ENCODE peak calls at places on chromosomes 5 and 9, in four cellular contexts. H is IMR-90, L is right atrium auricular region, T is Peyer's patch. C is an unnamed sample.
A peak's percentile ranks its signal among the peaks of the same experiment; 100 is the strongest.

GRCh38 chr9:115202960-115203751 is 85.2 kb upstream of the TNC start:
- DNase-seq in L (no peak), H (peak; percentile 94), T (peak; percentile 53), C (peak; percentile 68)

GRCh38 chr9:128208386-128208785 is 5.2 kb downstream of the DNM1 start:
- DNase-seq in T (no peak), L (no peak), H (no peak), C (no peak)

GRCh38 chr5:173913686-173914321 is 25.7 kb downstream of the CPEB4 start:
- DNase-seq in H (no peak), L (no peak), T (no peak), C (no peak)

GRCh38 chr9:88398016-88398415 is 9.8 kb downstream of the SPIN1 start:
- DNase-seq in L (no peak), H (no peak), T (no peak), C (no peak)

GRCh38 chr5:77643654-77644404 is 5.3 kb upstream of the OTP start:
- DNase-seq in L (no peak), T (no peak), H (no peak), C (no peak)

GRCh38 chr5:43078956-43079355 is 38.8 kb upstream of the ANXA2R start:
- DNase-seq in T (no peak), H (peak; percentile 80), L (no peak), C (no peak)

GRCh38 chr5:168654225-168654624 is 75.1 kb upstream of the PANK3 start:
- DNase-seq in H (peak; percentile 7), L (no peak), T (no peak), C (no peak)

GRCh38 chr5:33829430-33829829 is 62.4 kb downstream of the ADAMTS12 start:
- DNase-seq in H (no peak), L (no peak), T (no peak), C (no peak)

GRCh38 chr5:94103507-94104245 is 362.3 kb upstream of the POU5F2 start:
- DNase-seq in H (peak; percentile 10), L (no peak), T (no peak), C (no peak)

GRCh38 chr9:131174681-131175239 is 49.4 kb downstream of the NUP214 start:
- DNase-seq in L (no peak), T (no peak), H (no peak), C (no peak)

GRCh38 chr9:95192631-95193030 is 124.9 kb downstream of the FANCC start:
- DNase-seq in T (no peak), L (no peak), H (no peak), C (no peak)

GRCh38 chr9:108664309-108665255 is 191.2 kb downstream of the ACTL7B start:
- DNase-seq in H (no peak), L (no peak), T (no peak), C (no peak)

GRCh38 chr5:21397693-21398092 is 1409.7 kb upstream of the CDH18 start:
- DNase-seq in T (no peak), L (no peak), H (no peak), C (no peak)

GRCh38 chr9:15113288-15113687 is 193.7 kb downstream of the TTC39B start:
- DNase-seq in H (no peak), T (no peak), L (no peak), C (no peak)

GRCh38 chr9:127397722-127398647 is 1.0 kb downstream of the SLC2A8 start:
- DNase-seq in T (peak; percentile 76), L (peak; percentile 61), H (peak; percentile 33), C (no peak)

GRCh38 chr9:116027511-116027910 is 126.1 kb upstream of the PAPPA start:
- DNase-seq in T (no peak), H (peak; percentile 92), L (no peak), C (peak; percentile 78)

GRCh38 chr5:67092447-67093023 is 104.1 kb downstream of the CD180 start:
- DNase-seq in T (no peak), H (peak; percentile 27), L (no peak), C (no peak)
- H3K27ac ChIP-seq in T (no peak overlapping the region), H (no peak overlapping the region), L (peak overlapping the region; percentile 56), C (peak overlapping the region; percentile 10)

GRCh38 chr5:106874974-106875373 is 795.8 kb downstream of the EFNA5 start:
- DNase-seq in T (no peak), L (no peak), H (no peak), C (no peak)

GRCh38 chr5:106874531-106874930 is 796.2 kb downstream of the EFNA5 start:
- DNase-seq in T (no peak), H (no peak), L (no peak), C (no peak)

GRCh38 chr5:106876298-106876622 is 794.5 kb downstream of the EFNA5 start:
- DNase-seq in L (no peak), T (no peak), H (no peak), C (no peak)

GRCh38 chr5:106876665-106877194 is 794.0 kb downstream of the EFNA5 start:
- DNase-seq in H (no peak), L (no peak), T (no peak), C (peak; percentile 7)

GRCh38 chr5:106875591-106876297 is 795.0 kb downstream of the EFNA5 start:
- DNase-seq in T (no peak), H (peak; percentile 36), L (no peak), C (no peak)
- TF ChIP-seq CTCF in T (peak; percentile 13), H (peak; percentile 51), L (peak; percentile 28), C (peak; percentile 60)

GRCh38 chr5:40681351-40682311 is 1.9 kb downstream of the PTGER4 start:
- DNase-seq in T (peak; percentile 70), H (no peak), L (no peak), C (no peak)
- H3K4me1 ChIP-seq in T (peaks cover 32% of the 10 kb centered on the region), H (peaks cover 11% of the 10 kb centered on the region), L (peaks cover 47% of the 10 kb centered on the region), C (peaks cover 14% of the 10 kb centered on the region)

GRCh38 chr9:121780177-121780576 is 128.7 kb downstream of the DAB2IP start:
- DNase-seq in L (no peak), T (no peak), H (no peak), C (no peak)

GRCh38 chr9:121781701-121782464 is 130.4 kb downstream of the DAB2IP start:
- DNase-seq in L (no peak), H (no peak), T (no peak), C (no peak)

GRCh38 chr9:121782514-121783110 is 131.2 kb downstream of the DAB2IP start:
- DNase-seq in L (no peak), T (no peak), H (no peak), C (no peak)

GRCh38 chr9:121780641-121781040 is 129.2 kb downstream of the DAB2IP start:
- DNase-seq in H (no peak), L (no peak), T (no peak), C (no peak)

GRCh38 chr9:121781143-121781542 is 129.7 kb downstream of the DAB2IP start:
- DNase-seq in L (no peak), T (no peak), H (no peak), C (no peak)
- H3K27ac ChIP-seq in L (peak overlapping the region; percentile 66), T (no peak overlapping the region), H (no peak overlapping the region), C (no peak overlapping the region)

GRCh38 chr9:91771027-91771426 is 179.0 kb downstream of the ROR2 start:
- DNase-seq in H (peak; percentile 96), T (peak; percentile 56), L (peak; percentile 65), C (peak; percentile 66)
- TF ChIP-seq CTCF in H (peak; percentile 52), T (peak; percentile 27), L (no peak), C (peak; percentile 47)

GRCh38 chr5:14212838-14213237 is 69.7 kb downstream of the TRIO start:
- DNase-seq in H (no peak), L (no peak), T (no peak), C (no peak)
- H3K4me1 ChIP-seq in H (peaks cover 47% of the 10 kb centered on the region), L (peaks cover 38% of the 10 kb centered on the region), T (peaks cover 63% of the 10 kb centered on the region), C (peaks cover 54% of the 10 kb centered on the region)

DNA sequence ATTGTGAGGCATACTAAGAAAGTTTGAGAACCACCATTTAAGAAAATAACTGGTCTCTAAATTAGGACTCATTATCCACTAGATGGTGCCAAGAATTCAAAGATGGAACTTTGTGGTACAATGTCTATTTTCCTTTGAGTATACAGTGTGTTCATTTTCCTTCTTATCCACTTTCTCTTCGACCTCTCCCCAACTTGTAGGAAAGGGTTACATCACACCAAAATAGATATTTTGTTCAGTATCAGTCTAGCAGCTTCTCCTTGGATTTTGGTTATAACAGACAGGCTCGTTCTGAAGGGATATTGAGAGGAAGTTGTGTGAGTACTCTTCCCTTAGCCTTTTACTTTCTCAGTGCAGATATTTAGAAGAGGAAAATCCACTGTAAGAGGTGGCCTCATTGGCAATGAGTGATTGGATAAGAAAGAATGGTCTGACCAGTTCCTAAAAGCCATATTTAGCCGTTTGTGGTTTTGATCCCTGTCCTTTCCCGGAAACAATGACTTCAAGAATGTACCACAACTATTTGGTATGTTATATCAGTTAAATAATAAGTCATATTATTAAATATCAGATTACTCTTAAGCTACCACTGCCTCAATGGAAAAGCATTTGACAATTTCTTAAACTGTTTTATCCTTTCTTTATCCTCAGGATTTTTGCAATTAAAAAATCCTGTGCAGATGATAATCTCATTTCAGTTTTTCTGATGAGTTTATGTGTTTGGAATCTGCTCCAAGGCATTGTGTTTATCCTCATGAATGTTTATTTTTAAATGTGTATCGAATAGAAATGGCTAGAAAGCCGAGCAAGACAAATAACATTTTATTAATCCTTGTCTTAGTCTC is 69.0 kb upstream of the GRAMD2B start:
- DNase-seq in H (peak; percentile 98), L (no peak), T (no peak), C (peak; percentile 97)
- H3K27ac ChIP-seq in H (peak overlapping the region; percentile 69), L (peak overlapping the region; percentile 40), T (no peak overlapping the region), C (peak overlapping the region; percentile 74)

DNA sequence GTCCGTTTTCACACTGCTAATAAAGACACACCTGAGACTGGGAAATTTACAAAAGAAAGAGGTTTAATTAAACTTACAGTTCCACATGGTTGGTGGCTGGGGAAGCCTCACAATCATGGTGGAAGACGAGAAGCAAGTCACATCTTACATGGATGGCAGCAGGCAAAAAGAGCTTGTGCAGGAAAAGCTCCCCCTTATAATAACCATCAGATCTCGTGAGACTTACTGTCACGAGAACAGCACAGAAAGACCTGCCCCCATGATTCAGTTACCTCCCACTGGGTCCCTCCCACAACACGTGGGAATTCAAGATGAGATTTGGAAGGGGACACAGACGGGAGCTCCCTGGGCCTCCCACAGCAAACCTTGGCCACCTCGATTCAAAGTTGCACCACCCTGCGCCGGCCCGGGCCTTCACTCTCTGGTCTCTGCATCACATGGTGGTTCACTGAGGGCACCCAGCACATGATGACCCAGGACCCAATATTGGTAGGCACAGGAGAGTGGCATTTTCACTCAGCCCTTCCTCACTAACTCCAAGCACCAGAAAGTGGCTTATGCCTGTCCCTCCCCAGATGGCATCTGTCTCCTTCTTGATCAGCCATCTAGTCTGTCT is 21.0 kb upstream of the TDRD7 start:
- DNase-seq in T (no peak), H (no peak), L (no peak), C (no peak)
- TF ChIP-seq CTCF in T (no peak), H (no peak), L (no peak), C (no peak)

GRCh38 chr5:149471406-149472183 is 79.6 kb downstream of the CSNK1A1 start:
- DNase-seq in L (no peak), T (peak; percentile 88), H (peak; percentile 57), C (peak; percentile 66)

GRCh38 chr5:149473441-149473840 is 77.8 kb downstream of the CSNK1A1 start:
- DNase-seq in H (no peak), T (peak; percentile 51), L (no peak), C (no peak)

GRCh38 chr5:149474198-149474597 is 77.0 kb downstream of the CSNK1A1 start:
- DNase-seq in H (no peak), T (peak; percentile 87), L (no peak), C (peak; percentile 70)

GRCh38 chr5:149472399-149472798 is 78.8 kb downstream of the CSNK1A1 start:
- DNase-seq in L (no peak), T (peak; percentile 40), H (no peak), C (no peak)

GRCh38 chr5:149470942-149471341 is 80.3 kb downstream of the CSNK1A1 start:
- DNase-seq in H (no peak), T (no peak), L (no peak), C (no peak)
- H3K4me1 ChIP-seq in H (peaks cover 17% of the 10 kb centered on the region), T (peaks cover 48% of the 10 kb centered on the region), L (peaks cover 33% of the 10 kb centered on the region), C (peaks cover 12% of the 10 kb centered on the region)